ENCODE peak calls at places on chromosomes 6 and 20, in eight cellular contexts. C is activated CD8-positive, alpha-beta memory T cell treated with anti-CD3 and anti-CD28 coated beads, Interleukin-2, amount 50 U/mL, for 4 hours; M is stimulated activated CD4-positive, alpha-beta T cell treated with anti-CD3 and anti-CD28 coated beads, Interleukin-15, amount 100 ng/mL, for 1 hour; Y is lower leg skin; R is left ventricle myocardium superior; G is RPMI8226; E is HS-27A; S is mucosa of descending colon. J is an unnamed sample.

GRCh38 chr20:33401922-33402369 is 627 bp upstream of the CDK5RAP1 start:
- DNase-seq in Y (no peak), M (no peak), G (peak), C (no peak), S (peak), R (no peak), E (no peak), J (no peak)

GRCh38 chr20:58721951-58722371 is 29.4 kb downstream of the NPEPL1 start:
- DNase-seq in G (no peak), Y (peak), C (no peak), M (no peak), E (no peak), S (peak), R (no peak), J (no peak)

GRCh38 chr6:89840538-89840937 is 10.9 kb downstream of the CASP8AP2 start:
- DNase-seq in G (no peak), C (no peak), S (no peak), E (no peak), Y (peak), M (no peak), R (no peak), J (no peak)

GRCh38 chr6:88161921-88162320 is 4.2 kb downstream of the CNR1 start:
- DNase-seq in G (no peak), S (no peak), R (no peak), M (no peak), Y (no peak), C (no peak), E (no peak), J (no peak)

GRCh38 chr6:2245103-2245953 is at the start of gene GMDS:
- DNase-seq in Y (peak), E (no peak), G (peak), M (peak), R (peak), C (peak), S (peak), J (peak)

GRCh38 chr20:20711413-20711812 is 1.0 kb downstream of the RALGAPA2 start:
- DNase-seq in C (peak), Y (no peak), M (no peak), S (peak), G (peak), R (no peak), E (no peak), J (no peak)

GRCh38 chr6:43368517-43369160 is 808 bp downstream of the ZNF318 start:
- DNase-seq in S (peak), E (no peak), Y (peak), M (no peak), G (peak), C (peak), R (peak), J (no peak)

GRCh38 chr6:33419580-33420492 is at the start of gene SYNGAP1:
- DNase-seq in Y (peak), R (peak), E (no peak), C (peak), M (peak), S (peak), G (no peak), J (no peak)

GRCh38 chr6:43077981-43078411 is 1.9 kb downstream of the PTK7 start:
- DNase-seq in G (no peak), Y (no peak), R (no peak), M (no peak), E (no peak), S (no peak), C (no peak), J (no peak)

GRCh38 chr20:674936-675452 is 608 bp downstream of the SCRT2 start:
- DNase-seq in S (no peak), M (no peak), E (no peak), R (no peak), Y (no peak), C (no peak), G (no peak), J (no peak)

GRCh38 chr6:149580880-149581279 is 14.7 kb downstream of the GINM1 start:
- DNase-seq in S (no peak), E (no peak), R (no peak), M (no peak), Y (no peak), C (no peak), G (no peak), J (no peak)

GRCh38 chr6:95209007-95209406 is 368.3 kb upstream of the MANEA start:
- DNase-seq in G (no peak), E (no peak), M (no peak), S (no peak), Y (no peak), C (no peak), R (no peak), J (no peak)

GRCh38 chr6:158861686-158862381 is 42.7 kb upstream of the EZR start:
- DNase-seq in C (no peak), S (no peak), G (no peak), Y (no peak), E (no peak), M (no peak), R (no peak), J (no peak)

GRCh38 chr6:107408714-107409113 is 50.6 kb downstream of the PDSS2 start:
- DNase-seq in E (no peak), Y (no peak), M (no peak), R (no peak), G (no peak), C (no peak), S (no peak), J (no peak)

GRCh38 chr20:49039854-49040253 is 6.3 kb upstream of the CSE1L start:
- DNase-seq in G (no peak), M (no peak), R (no peak), E (no peak), Y (no peak), S (no peak), C (no peak), J (no peak)